ENCODE peak calls at places on chromosome 12, in four cellular contexts. M is mucosa of descending colon, L is lung, J is stomach. O is an unnamed sample.

GRCh38 chr12:127293507-127294310 is 973.3 kb upstream of the TMEM132C start:
- DNase-seq in J (peak; percentile 48), M (peak; percentile 75), L (peak; percentile 42), O (peak; percentile 66)

GRCh38 chr12:10634427-10634826 is 21.0 kb upstream of the MAGOHB start:
- DNase-seq in L (no peak), J (no peak), M (no peak), O (no peak)

GRCh38 chr12:111377440-111377839 is 8.5 kb upstream of the PHETA1 start:
- DNase-seq in J (no peak), M (no peak), L (no peak), O (no peak)

GRCh38 chr12:89994901-89995300 is 286.3 kb upstream of the ATP2B1 start:
- DNase-seq in J (no peak), M (no peak), L (no peak), O (no peak)

GRCh38 chr12:114215766-114216165 is 190.2 kb downstream of the TBX5 start:
- DNase-seq in L (no peak), J (no peak), M (no peak), O (no peak)

GRCh38 chr12:76711241-76711640 is 52.7 kb upstream of the ZDHHC17 start:
- DNase-seq in M (no peak), J (no peak), L (no peak), O (no peak)

GRCh38 chr12:59708059-59708458 is 112.2 kb downstream of the SLC16A7 start:
- DNase-seq in L (no peak), J (no peak), M (no peak), O (no peak)

GRCh38 chr12:123200414-123200813 is 32.5 kb downstream of the MPHOSPH9 start:
- DNase-seq in J (no peak), L (no peak), M (no peak), O (no peak)

GRCh38 chr12:19120795-19121194 is 8.7 kb upstream of the PLEKHA5 start:
- DNase-seq in M (no peak), L (no peak), J (no peak), O (no peak)

GRCh38 chr12:71164877-71165197 is 7.0 kb upstream of the TSPAN8 start:
- DNase-seq in J (no peak), L (no peak), M (peak; percentile 39), O (no peak)

GRCh38 chr12:68375701-68376469 is 43.7 kb upstream of the MDM1 start:
- DNase-seq in M (no peak), J (no peak), L (no peak), O (no peak)

GRCh38 chr12:48000878-48001321 is 3.4 kb downstream of the COL2A1 start:
- DNase-seq in M (no peak), J (no peak), L (peak; percentile 46), O (no peak)

GRCh38 chr12:91874086-91874865 is 271.4 kb downstream of the BTG1 start:
- DNase-seq in M (no peak), L (no peak), J (no peak), O (no peak)

GRCh38 chr12:67280088-67280487 is 10.9 kb downstream of the CAND1 start:
- DNase-seq in L (no peak), M (no peak), J (no peak), O (no peak)

GRCh38 chr12:110314308-110314707 is 33.3 kb downstream of the ATP2A2 start:
- DNase-seq in L (no peak), J (no peak), M (no peak), O (no peak)

GRCh38 chr12:55728185-55728931 is 451 bp downstream of the CD63 start:
- DNase-seq in L (peak; percentile 83), J (peak; percentile 77), M (peak; percentile 88), O (no peak)

GRCh38 chr12:116366456-116366776 is 88.9 kb upstream of the MED13L start:
- DNase-seq in J (peak; percentile 88), L (peak; percentile 50), M (peak; percentile 38), O (no peak)

GRCh38 chr12:52474212-52474611 is 607 bp upstream of the KRT6C start:
- DNase-seq in M (no peak), L (no peak), J (no peak), O (no peak)

GRCh38 chr12:28759334-28759733 is 389.7 kb upstream of the FAR2 start:
- DNase-seq in M (no peak), L (no peak), J (no peak), O (no peak)

GRCh38 chr12:128857173-128857770 is 4.0 kb downstream of the GLT1D1 start:
- DNase-seq in L (no peak), J (no peak), M (no peak), O (peak; percentile 60)
- H3K4me3 ChIP-seq in L (no peak overlapping the region), J (no peak overlapping the region), M (no peak overlapping the region), O (no peak overlapping the region)

DNA sequence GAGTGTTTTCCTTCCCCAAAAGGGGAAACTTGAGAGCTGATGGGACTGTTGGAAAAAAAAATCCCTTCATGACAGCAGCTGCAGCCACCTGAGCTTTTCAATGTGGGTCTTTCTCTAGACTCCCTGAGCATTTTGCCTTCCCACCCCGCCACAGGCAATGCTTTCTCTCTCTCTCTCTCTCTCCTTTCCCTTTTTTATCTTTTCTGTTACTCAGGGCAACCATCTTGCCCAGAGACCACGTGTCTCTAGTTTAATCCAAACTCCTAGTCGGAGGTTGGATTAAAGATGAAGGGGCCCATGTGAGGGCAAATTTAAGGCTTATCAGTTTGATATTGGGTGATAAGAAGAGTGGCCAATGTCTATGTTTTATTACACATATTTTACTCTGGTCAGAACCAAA is 25.9 kb upstream of the B4GALNT1 start:
- DNase-seq in L (no peak), M (no peak), J (no peak), O (no peak)
- H3K9me3 ChIP-seq in L (no peaks in the 10 kb centered on the region), M (no peaks in the 10 kb centered on the region), J (no peaks in the 10 kb centered on the region), O (no peaks in the 10 kb centered on the region)

DNA sequence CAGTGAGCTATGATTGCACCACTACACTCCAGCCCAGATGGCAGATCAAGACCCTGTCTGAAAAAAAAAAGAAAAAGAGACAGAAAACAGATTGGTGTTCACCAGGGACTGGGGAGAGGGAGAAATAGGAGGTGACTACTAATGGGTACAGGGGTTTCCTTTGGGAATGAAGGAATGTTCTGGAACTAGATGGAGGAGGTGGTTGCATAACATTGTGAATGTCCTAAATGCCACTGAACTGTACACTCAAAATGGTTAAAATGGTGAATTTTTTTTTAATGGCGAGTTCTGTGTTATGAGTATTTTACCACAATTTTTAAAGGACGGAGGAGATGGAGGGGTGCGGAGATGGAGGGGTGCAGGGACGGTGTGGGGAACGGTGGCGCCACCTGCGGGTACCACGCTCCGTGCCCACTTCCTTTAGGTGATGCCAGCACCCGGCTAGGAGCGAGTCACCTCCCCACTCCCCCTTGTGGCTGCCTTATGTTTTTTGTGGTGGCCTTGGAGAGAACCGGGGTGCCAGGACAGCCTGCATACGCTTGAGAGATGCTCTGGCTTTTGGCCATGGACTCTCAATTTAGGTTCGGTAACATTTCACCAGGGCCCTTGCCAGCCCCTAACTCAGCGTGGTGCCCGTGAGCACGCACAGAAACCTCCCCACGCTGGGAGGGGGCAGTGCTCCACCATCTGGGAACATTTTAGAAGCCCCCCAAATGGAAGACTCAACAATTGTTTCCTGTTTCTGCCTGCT is 16.1 kb downstream of the UBC start:
- DNase-seq in J (peak; percentile 72), M (peak; percentile 65), L (no peak), O (no peak)
- H3K4me3 ChIP-seq in J (no peak overlapping the region), M (no peak overlapping the region), L (no peak overlapping the region), O (no peak overlapping the region)

DNA sequence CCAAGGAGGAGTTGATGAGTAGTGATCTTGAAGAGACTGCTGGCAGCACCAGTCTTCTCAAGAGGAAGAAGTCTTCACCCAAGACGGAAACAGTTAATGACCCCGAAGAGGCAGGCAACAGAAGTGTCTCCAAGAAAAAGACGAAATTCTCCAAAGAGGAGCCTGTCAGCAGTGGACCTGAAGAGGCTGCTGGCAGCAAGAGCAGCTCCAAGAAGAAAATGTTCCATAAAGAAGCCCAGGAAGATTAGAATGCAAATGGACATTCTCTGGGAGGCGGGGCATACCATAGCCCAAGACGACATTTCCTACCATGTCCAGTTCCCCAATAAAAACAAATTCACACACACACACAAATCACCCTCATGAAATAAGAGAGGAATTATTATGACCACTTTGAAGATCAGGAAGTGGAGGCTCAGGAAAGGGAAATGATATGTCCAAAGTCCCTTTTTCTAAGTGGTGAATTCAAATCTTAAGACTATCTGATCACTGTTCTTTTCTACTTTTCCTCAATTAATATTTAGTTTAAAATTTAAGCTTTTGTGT is 131.8 kb downstream of the PAWR start:
- DNase-seq in M (no peak), L (no peak), J (no peak), O (no peak)
- H3K9me3 ChIP-seq in M (no peaks in the 10 kb centered on the region), L (no peaks in the 10 kb centered on the region), J (peaks cover 17% of the 10 kb centered on the region), O (peaks cover 8% of the 10 kb centered on the region)

DNA sequence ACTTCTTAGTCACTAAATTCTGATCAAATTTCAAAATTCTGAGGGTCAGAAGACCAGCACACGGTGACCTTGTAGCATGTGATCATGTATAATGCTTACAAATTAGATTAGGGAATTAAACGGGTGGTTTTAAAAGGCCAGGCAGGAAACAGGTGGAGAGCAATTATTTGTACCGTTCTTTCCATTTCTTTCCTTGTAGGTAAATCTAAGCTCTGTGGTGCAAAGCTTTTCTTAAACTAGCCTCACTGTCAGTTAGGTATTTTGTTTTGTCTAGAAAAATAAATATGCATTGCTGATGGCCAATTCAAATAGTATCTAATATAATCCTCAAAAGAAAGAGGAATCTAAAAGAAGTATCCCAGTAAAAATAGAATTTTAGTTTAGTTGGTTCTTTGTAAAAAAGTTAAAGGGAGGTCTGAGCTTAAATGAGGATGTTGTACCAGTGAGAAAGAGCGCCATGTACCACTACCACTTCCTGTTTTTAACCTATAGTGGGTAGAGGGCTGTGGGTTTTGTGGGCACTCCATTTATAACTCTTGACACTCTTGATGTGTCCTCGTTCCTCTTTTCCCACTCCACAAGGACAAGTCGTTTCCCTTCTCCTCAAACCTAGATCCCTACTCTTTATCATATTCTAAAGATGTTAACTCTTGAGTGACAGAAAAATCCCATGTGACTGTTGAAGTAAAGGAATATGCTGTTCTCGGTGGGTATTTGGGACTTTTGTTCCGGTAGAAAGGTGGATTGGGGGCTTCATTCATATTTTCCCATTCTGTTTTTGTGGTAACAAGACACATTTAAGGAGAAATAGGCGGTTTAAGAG is 50.9 kb downstream of the SLC38A1 start:
- DNase-seq in J (peak; percentile 34), M (no peak), L (no peak), O (no peak)
- H3K4me3 ChIP-seq in J (no peak overlapping the region), M (no peak overlapping the region), L (no peak overlapping the region), O (no peak overlapping the region)

DNA sequence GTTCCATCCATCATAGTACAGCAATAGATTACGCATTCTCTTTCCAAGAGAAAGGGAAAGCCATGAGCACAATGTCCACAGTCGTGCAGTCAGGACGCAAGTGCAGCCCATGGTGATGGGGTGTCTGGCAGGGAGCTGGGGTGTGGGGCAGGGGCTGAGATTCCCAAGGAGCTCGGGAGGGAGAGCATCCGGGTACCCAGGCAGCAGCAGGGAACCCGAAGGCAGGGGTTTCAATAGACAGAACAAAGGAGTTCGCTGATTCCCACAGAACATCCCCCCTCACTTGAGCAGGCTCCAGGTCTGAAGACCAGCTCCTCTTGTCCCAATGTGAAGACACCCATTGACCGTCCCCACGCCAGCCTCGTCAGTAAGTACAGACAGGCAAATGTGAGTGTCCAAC is 13.5 kb downstream of the ANHX start:
- DNase-seq in L (no peak), M (no peak), J (no peak), O (no peak)
- H3K9me3 ChIP-seq in L (no peaks in the 10 kb centered on the region), M (peaks cover 77% of the 10 kb centered on the region), J (peaks cover 94% of the 10 kb centered on the region), O (peaks cover 40% of the 10 kb centered on the region)